ENCODE peak calls at places on chromosomes 3 and 15, in five cellular contexts. P, W, H, B and X are unnamed samples.

GRCh38 chr3:47850062-47850802 is 47.3 kb downstream of the DHX30 start:
- DNase-seq in B (no peak), P (peak; percentile 41), W (peak; percentile 67), H (peak; percentile 46), X (no peak)

GRCh38 chr3:197183582-197183981 is 114.8 kb downstream of the DLG1 start:
- DNase-seq in P (peak; percentile 9), H (no peak), W (no peak), B (no peak), X (no peak)

GRCh38 chr3:150000631-150001030 is 29.9 kb upstream of the PFN2 start:
- DNase-seq in P (no peak), W (peak; percentile 50), H (no peak), B (no peak), X (peak; percentile 25)

GRCh38 chr15:48868018-48868417 is 9.9 kb upstream of the EID1 start:
- DNase-seq in H (no peak), W (no peak), P (no peak), B (peak; percentile 50), X (no peak)

GRCh38 chr15:39248204-39248603 is 332.7 kb upstream of the THBS1 start:
- DNase-seq in B (peak; percentile 84), P (no peak), H (peak; percentile 86), W (peak; percentile 89), X (peak; percentile 83)

GRCh38 chr3:101942356-101942755 is 93.0 kb downstream of the NFKBIZ start:
- DNase-seq in P (no peak), W (peak; percentile 32), H (no peak), B (no peak), X (no peak)

GRCh38 chr3:134797816-134798451 is 2.9 kb downstream of the EPHB1 start:
- DNase-seq in W (no peak), P (peak; percentile 22), B (no peak), H (no peak), X (no peak)

GRCh38 chr3:157532529-157533297 is 29.5 kb upstream of the VEPH1 start:
- DNase-seq in W (peak; percentile 93), B (peak; percentile 68), P (peak; percentile 86), H (peak; percentile 94), X (peak; percentile 81)

GRCh38 chr15:69074843-69075224 is 60.3 kb downstream of the NOX5 start:
- DNase-seq in B (no peak), W (no peak), P (peak; percentile 39), H (peak; percentile 52), X (no peak)

DNA sequence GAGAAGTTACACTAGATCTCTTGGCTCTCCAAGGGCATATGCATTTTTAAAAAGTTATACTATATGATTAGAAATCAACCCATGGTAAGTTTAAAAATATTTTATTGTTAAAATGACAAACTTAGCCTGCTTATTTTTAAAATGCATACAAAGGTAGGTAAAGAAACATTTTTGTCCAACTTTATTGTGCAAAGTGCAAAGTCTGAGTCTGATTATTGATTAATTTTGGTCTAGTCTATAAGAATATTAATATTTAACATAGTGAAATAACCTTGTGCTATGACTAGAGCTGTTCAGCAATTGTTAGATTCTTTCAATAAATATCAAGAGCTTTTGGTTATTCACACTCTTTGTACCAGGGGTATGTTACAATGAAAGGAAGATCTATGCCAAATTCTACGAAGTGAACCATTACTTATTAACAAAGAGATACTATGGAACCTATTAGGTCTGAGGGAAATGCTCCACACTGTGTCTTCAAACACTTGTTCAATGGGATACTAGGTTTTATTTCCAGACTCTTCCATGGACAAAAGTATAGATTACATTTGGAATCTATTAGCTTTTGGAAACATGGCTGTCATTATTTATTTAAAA is 70.4 kb downstream of the DIPK2A start:
- DNase-seq in B (no peak), P (no peak), H (no peak), W (no peak), X (no peak)
- H3K4me1 ChIP-seq in B (no peaks in the 10 kb centered on the region), P (no peaks in the 10 kb centered on the region), H (peaks cover 14% of the 10 kb centered on the region), W (peaks cover 6% of the 10 kb centered on the region), X (no peaks in the 10 kb centered on the region)

GRCh38 chr3:128992926-128993460 is 883 bp downstream of the CFAP92 start:
- DNase-seq in H (no peak), P (no peak), W (no peak), B (peak; percentile 30), X (no peak)
- TF ChIP-seq EZH2 in H (no peak), P (no peak), W (no peak), B (no peak), X (no peak)

GRCh38 chr3:17182158-17182557 is 297.4 kb downstream of the PLCL2 start:
- DNase-seq in P (peak; percentile 48), B (no peak), W (no peak), H (no peak), X (no peak)
- H3K4me1 ChIP-seq in P (peaks cover 33% of the 10 kb centered on the region), B (no peaks in the 10 kb centered on the region), W (peaks cover 16% of the 10 kb centered on the region), H (peaks cover 9% of the 10 kb centered on the region), X (peaks cover 13% of the 10 kb centered on the region)

GRCh38 chr15:100343251-100343650 is 1.5 kb upstream of the ADAMTS17 start:
- DNase-seq in P (no peak), W (no peak), B (no peak), H (no peak), X (no peak)

GRCh38 chr15:100340721-100341661 is 784 bp downstream of the ADAMTS17 start:
- DNase-seq in P (peak; percentile 52), B (no peak), W (peak; percentile 22), H (no peak), X (no peak)

GRCh38 chr15:100338971-100339444 is 2.8 kb downstream of the ADAMTS17 start:
- DNase-seq in P (peak; percentile 87), H (peak; percentile 88), W (peak; percentile 69), B (peak; percentile 70), X (peak; percentile 72)

GRCh38 chr15:100339999-100340398 is 1.8 kb downstream of the ADAMTS17 start:
- DNase-seq in W (no peak), P (no peak), H (no peak), B (no peak), X (no peak)

GRCh38 chr15:100341662-100342560 is at the start of gene ADAMTS17:
- DNase-seq in P (peak; percentile 98), B (peak; percentile 91), H (peak; percentile 95), W (peak; percentile 91), X (peak; percentile 89)
- TF ChIP-seq EZH2 in P (no peak), B (no peak), H (no peak), W (no peak), X (peak; percentile 63)

DNA sequence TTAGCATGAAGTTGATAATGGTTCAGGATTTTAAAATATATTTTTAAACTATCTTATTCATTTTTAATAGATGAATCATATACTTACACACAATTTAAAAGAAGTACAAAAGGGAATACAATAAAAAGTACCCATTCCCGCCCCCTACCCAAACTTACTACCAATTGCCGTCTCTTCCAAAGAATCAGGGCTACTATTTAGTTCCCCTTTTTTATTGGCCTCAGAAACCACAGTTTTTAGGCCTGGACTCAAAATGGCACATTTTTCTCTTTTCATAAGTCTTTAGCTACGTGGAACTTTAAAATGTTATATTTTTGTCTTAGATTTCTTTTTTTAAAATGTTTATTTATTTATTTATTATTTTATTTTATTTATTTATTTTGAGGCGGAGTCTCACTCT is 18.0 kb downstream of the LRRK1 start:
- DNase-seq in H (no peak), W (no peak), B (no peak), P (no peak), X (no peak)
- H3K4me1 ChIP-seq in H (peaks cover 3% of the 10 kb centered on the region), W (peaks cover 7% of the 10 kb centered on the region), B (no peaks in the 10 kb centered on the region), P (no peaks in the 10 kb centered on the region), X (no peaks in the 10 kb centered on the region)

GRCh38 chr3:147406255-147407023 is at the start of gene ZIC4:
- DNase-seq in P (peak; percentile 27), B (no peak), W (no peak), H (no peak), X (no peak)

GRCh38 chr3:147409143-147410121 is at the start of gene ZIC1:
- DNase-seq in B (no peak), W (peak; percentile 96), H (no peak), P (peak; percentile 86), X (peak; percentile 59)

GRCh38 chr3:147408180-147409105 is 722 bp upstream of the ZIC1 start:
- DNase-seq in B (no peak), H (no peak), W (peak; percentile 74), P (peak; percentile 74), X (no peak)

GRCh38 chr3:147407107-147407494 is 758 bp upstream of the ZIC4 start:
- DNase-seq in H (no peak), B (no peak), W (no peak), P (peak; percentile 65), X (no peak)

DNA sequence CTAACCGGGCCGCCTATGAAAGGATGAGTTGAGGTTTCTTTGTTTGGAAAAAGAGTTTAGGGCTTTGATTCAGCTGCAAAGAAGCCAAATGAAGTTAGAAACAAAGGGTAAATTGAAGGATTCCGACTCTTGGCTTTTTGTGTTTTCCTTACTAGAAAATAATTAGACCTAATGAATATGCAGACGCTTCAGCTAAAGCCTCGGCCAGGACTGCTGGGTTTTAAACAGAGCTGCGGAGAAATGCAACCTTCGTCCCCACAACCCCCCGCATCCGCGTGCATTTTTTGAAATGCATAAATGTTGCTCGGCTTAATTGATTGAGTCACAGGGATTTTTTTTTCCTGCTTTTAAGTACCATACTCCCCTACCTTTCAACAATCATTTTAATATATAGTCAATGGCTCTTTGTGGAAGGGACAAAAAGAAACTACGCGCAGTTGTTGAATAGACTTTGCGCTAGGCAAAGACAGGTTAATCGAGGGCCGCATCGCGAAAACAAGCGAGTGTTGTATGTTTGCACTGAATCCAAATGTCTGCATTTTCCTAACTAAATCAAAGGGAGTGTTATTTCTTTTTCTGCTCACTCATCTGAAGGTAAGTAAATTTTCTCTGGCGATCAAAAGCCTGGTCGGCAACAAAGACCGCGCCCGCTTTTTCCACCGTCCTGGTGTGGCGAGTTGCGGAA is 1.3 kb upstream of the ZIC4 start:
- DNase-seq in H (no peak), P (peak; percentile 50), W (no peak), B (no peak), X (no peak)
- TF ChIP-seq EZH2 in H (peak; percentile 13), P (peak; percentile 99), W (no peak), B (no peak), X (no peak)

GRCh38 chr3:13588971-13589370 is 40.0 kb downstream of the FBLN2 start:
- DNase-seq in P (no peak), W (peak; percentile 50), B (no peak), H (no peak), X (no peak)
- H3K4me1 ChIP-seq in P (no peaks in the 10 kb centered on the region), W (peaks cover 11% of the 10 kb centered on the region), B (no peaks in the 10 kb centered on the region), H (no peaks in the 10 kb centered on the region), X (no peaks in the 10 kb centered on the region)